ENCODE peak calls at places on chromosome 17, in six cellular contexts. E, R, U, L, B and H are unnamed samples.

GRCh38 chr17:21193031-21193430 is 20.9 kb downstream of the TMEM11 start:
- DNase-seq in L (no peak), E (no peak), U (no peak), B (no peak), R (no peak), H (no peak)

GRCh38 chr17:202501-202951 is 21.1 kb upstream of the DOC2B start:
- DNase-seq in L (no peak), E (no peak), U (no peak), R (no peak), B (no peak), H (no peak)

GRCh38 chr17:38451030-38451839 is 23.0 kb downstream of the ARHGAP23 start:
- DNase-seq in R (peak), L (peak), U (peak), E (no peak), B (no peak), H (no peak)

GRCh38 chr17:62629556-62630364 is 2.3 kb downstream of the MRC2 start:
- DNase-seq in R (no peak), L (no peak), U (no peak), E (no peak), B (no peak), H (peak)

GRCh38 chr17:67056746-67057490 is 12.6 kb downstream of the CACNG1 start:
- DNase-seq in R (no peak), E (no peak), U (no peak), L (peak), B (no peak), H (peak)

GRCh38 chr17:61009619-61010018 is 332.0 kb downstream of the BCAS3 start:
- DNase-seq in L (no peak), E (peak), B (no peak), U (no peak), R (peak), H (no peak)

GRCh38 chr17:48457080-48457836 is 27.2 kb upstream of the SKAP1 start:
- DNase-seq in E (no peak), U (peak), B (peak), R (peak), L (peak), H (peak)

GRCh38 chr17:54426287-54426886 is 474.3 kb upstream of the TOM1L1 start:
- DNase-seq in B (no peak), L (no peak), U (peak), E (no peak), R (no peak), H (peak)

GRCh38 chr17:63954402-63955063 is 18.2 kb downstream of the SCN4A start:
- DNase-seq in R (no peak), E (no peak), U (no peak), B (no peak), L (no peak), H (peak)

GRCh38 chr17:15453246-15453645 is 14.2 kb downstream of the CDRT4 start:
- DNase-seq in R (peak), L (no peak), B (no peak), E (no peak), U (no peak), H (no peak)

GRCh38 chr17:4902540-4902939 is 358 bp downstream of the CHRNE start:
- DNase-seq in L (no peak), R (no peak), U (no peak), B (no peak), E (no peak), H (peak)

GRCh38 chr17:43626066-43626465 is 35.7 kb downstream of the MEOX1 start:
- DNase-seq in R (no peak), E (no peak), U (no peak), B (no peak), L (no peak), H (no peak)

GRCh38 chr17:8939496-8940334 is 25.8 kb downstream of the PIK3R5 start:
- DNase-seq in U (no peak), L (no peak), E (peak), R (no peak), B (no peak), H (no peak)

GRCh38 chr17:37043201-37043600 is 94.4 kb downstream of the AATF start:
- DNase-seq in B (no peak), E (no peak), R (peak), L (peak), U (peak), H (no peak)

GRCh38 chr17:48528153-48528912 is 2.5 kb downstream of the HOXB1 start:
- DNase-seq in L (no peak), E (no peak), B (peak), R (no peak), U (no peak), H (no peak)

GRCh38 chr17:1588781-1589585 is 26.4 kb upstream of the PITPNA start:
- DNase-seq in L (no peak), E (no peak), B (no peak), R (no peak), U (no peak), H (no peak)

GRCh38 chr17:81043725-81044427 is 8.9 kb downstream of the BAIAP2 start:
- DNase-seq in B (no peak), E (no peak), R (no peak), U (peak), L (no peak), H (peak)

GRCh38 chr17:71338396-71338795 is 782.4 kb upstream of the SOX9 start:
- DNase-seq in B (no peak), E (no peak), U (no peak), R (peak), L (no peak), H (no peak)

GRCh38 chr17:34241062-34241461 is 14.0 kb upstream of the CCL2 start:
- DNase-seq in R (peak), B (no peak), L (no peak), U (no peak), E (no peak), H (peak)

GRCh38 chr17:16040710-16041251 is 41.2 kb downstream of the TTC19 start:
- DNase-seq in U (peak), L (no peak), R (peak), E (no peak), B (no peak), H (no peak)

GRCh38 chr17:66915204-66915611 is 49.3 kb upstream of the CACNG4 start:
- DNase-seq in L (no peak), U (peak), R (no peak), B (no peak), E (no peak), H (peak)

GRCh38 chr17:45149037-45149668 is 878 bp downstream of the HEXIM1 start:
- DNase-seq in B (peak), U (peak), R (peak), L (peak), E (no peak), H (peak)
- H3K9ac ChIP-seq in B (peak), U (peak), R (peak), L (peak), E (peak), H (peak)

GRCh38 chr17:76394166-76394565 is 9.8 kb downstream of the SPHK1 start:
- DNase-seq in R (no peak), B (no peak), L (no peak), E (no peak), U (no peak), H (no peak)
- TF ChIP-seq USF2 in R (no peak), B (no peak), L (no peak), E (no peak), U (no peak), H (no peak)

GRCh38 chr17:40087903-40088718 is 12.3 kb downstream of the NR1D1 start:
- DNase-seq in R (no peak), U (no peak), B (no peak), E (no peak), L (no peak), H (no peak)

GRCh38 chr17:40087049-40087794 is 13.2 kb downstream of the NR1D1 start:
- DNase-seq in U (no peak), B (no peak), L (no peak), R (no peak), E (no peak), H (no peak)

GRCh38 chr17:40084477-40084876 is 15.9 kb downstream of the NR1D1 start:
- DNase-seq in L (no peak), R (no peak), U (no peak), E (no peak), B (no peak), H (no peak)

GRCh38 chr17:40089085-40089895 is 11.1 kb downstream of the NR1D1 start:
- DNase-seq in U (no peak), L (no peak), E (no peak), R (no peak), B (no peak), H (no peak)

GRCh38 chr17:40086150-40087044 is 14.0 kb downstream of the NR1D1 start:
- DNase-seq in L (peak), U (peak), E (no peak), R (no peak), B (peak), H (peak)
- H3K9ac ChIP-seq in L (no peak), U (no peak), E (no peak), R (no peak), B (no peak), H (no peak)

DNA sequence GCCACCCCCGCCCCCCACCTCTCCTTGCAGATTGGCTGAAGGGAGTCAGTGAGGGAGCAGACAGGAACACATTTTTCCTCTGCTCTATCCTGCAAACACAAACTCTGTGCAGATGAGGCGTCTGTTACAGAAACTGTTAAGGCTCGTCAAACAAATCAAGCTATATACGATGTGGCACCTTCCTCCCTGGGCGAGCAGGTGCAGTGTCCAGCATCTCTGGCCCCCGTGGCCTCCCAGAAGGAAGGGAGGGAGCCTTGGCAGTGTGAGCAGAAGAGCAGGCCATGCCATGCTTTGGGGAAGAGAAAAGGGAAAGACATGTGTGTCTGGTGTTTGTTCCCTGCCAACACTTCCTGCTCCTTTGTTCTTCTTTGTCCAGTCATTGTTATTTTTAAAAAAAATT is 267.8 kb downstream of the UTP18 start:
- DNase-seq in L (no peak), R (no peak), U (no peak), B (no peak), E (no peak), H (no peak)
- TF ChIP-seq USF2 in L (no peak), R (no peak), U (no peak), B (no peak), E (no peak), H (no peak)

DNA sequence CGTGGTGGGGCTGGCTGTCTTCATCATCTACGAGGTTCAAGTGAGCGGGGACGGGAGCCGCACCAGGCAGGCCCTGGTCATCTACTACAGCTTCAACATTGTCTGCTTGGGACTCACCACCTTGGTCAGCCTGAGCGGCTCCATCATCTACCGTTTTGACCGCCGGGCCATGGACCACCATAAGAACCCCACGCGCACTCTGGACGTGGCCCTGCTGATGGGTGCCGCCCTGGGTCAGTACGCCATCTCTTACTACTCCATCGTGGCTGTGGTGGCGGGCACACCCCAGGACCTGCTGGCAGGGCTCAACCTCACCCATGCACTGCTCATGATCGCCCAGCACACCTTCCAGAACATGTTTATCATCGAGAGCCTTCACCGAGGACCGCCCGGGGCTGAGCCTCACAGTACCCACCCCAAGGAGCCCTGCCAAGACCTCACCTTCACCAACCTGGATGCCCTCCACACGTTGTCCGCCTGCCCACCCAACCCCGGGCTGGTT is 5.1 kb upstream of the OTOP3 start:
- DNase-seq in R (no peak), E (no peak), U (no peak), B (no peak), L (no peak), H (no peak)
- H3K9ac ChIP-seq in R (no peak), E (no peak), U (no peak), B (no peak), L (no peak), H (no peak)

DNA sequence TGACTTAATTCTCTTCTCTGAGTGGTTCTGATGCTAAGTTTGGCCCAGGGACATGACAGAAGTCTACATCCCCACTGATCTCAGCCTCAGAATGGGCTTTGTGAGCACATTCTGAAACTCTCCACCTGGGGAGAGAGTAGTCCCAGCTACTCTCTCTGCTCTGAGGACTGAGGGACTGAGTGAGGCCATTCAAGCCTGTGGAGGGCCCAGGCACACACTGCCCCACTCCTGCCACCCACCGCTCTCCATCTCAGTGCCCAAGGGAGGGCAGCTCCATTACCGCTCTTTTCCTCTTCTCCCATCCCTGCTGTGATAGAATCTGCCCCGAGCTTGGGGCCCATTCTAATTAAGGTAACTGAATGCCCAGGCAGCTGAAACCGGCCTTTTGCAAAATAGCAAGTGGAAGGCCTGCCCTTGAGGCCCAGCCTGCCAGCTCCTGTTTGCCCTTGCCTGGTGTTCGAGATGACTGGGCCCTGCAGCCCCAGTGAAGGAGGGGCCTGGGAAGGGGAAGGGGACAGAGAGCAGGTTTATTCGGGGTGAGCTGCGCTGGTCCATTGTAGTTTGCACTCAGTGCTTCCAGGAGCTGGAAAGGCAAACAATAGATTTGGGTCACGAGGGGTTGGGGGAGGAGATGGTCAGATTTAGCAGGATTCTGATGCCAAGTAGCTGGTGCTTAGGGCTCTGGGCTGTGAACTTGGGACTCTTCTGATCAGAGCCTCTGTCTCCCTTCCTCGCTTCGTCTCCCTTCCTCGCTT is 76.2 kb downstream of the RAB11FIP4 start:
- DNase-seq in R (no peak), L (peak), U (peak), E (no peak), B (no peak), H (peak)
- TF ChIP-seq USF2 in R (no peak), L (peak), U (no peak), E (no peak), B (no peak), H (no peak)

DNA sequence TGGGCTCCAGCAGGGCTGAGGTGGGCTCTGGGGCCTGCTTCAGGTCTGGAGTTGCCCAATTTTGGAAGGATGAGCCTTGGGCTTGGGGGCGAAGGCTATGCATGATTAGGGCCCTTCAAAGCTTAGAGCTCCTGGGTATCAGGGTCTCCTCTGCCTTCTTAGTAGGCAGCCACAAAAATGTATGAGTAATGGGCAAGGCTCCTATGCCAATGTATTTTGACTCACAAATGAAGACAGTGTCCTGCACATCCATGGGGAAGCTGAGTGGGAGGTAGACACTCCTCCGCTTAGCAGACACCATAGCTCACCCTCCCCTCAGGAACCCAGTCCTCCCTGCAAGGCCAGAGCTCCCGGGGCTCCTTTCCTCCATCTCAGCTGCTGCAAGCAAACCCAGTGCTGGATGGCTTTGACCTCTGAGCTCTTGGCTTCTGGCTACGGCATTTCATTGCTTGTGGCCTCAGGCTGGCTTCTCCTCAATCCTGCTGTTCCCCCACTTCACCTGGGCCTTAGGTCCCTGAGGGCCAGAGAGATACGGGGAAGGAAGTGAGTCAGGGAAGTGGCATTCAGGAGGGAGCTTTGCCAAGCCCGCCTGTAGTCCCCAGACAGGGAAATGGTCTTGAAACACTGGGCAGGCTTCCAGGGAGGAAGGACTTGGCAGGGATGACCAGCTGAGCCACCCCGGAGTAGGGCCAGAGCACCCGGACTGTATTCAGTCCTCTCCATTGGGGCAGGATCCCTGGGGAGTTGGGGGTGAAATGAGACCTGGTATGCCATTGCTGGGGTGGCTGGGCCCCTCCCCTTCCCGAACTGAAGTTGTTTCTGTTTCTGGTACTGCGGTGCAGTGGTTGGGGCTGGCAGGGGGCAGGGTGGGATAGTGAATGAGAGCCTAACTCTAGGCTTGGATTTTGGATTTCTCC is 4.4 kb downstream of the ABCC3 start:
- DNase-seq in U (peak), B (no peak), E (no peak), L (no peak), R (peak), H (peak)
- H3K9ac ChIP-seq in U (peak), B (no peak), E (no peak), L (no peak), R (no peak), H (peak)

GRCh38 chr17:12040478-12040877 is 19.8 kb downstream of the MAP2K4 start:
- DNase-seq in E (no peak), R (peak), U (no peak), B (no peak), L (no peak), H (no peak)

GRCh38 chr17:12037970-12038369 is 17.3 kb downstream of the MAP2K4 start:
- DNase-seq in L (no peak), B (no peak), R (no peak), U (no peak), E (no peak), H (no peak)

GRCh38 chr17:12046786-12047185 is 26.1 kb downstream of the MAP2K4 start:
- DNase-seq in B (no peak), L (no peak), R (no peak), E (no peak), U (no peak), H (no peak)

GRCh38 chr17:12043702-12044101 is 23.0 kb downstream of the MAP2K4 start:
- DNase-seq in L (no peak), B (no peak), U (no peak), E (no peak), R (no peak), H (no peak)

GRCh38 chr17:12041316-12041715 is 20.6 kb downstream of the MAP2K4 start:
- DNase-seq in L (no peak), B (no peak), U (no peak), E (no peak), R (peak), H (no peak)
- TF ChIP-seq USF2 in L (no peak), B (no peak), U (no peak), E (no peak), R (no peak), H (no peak)

GRCh38 chr17:57021226-57021940 is 43.5 kb downstream of the SCPEP1 start:
- DNase-seq in R (no peak), E (no peak), B (no peak), U (no peak), L (no peak), H (no peak)

GRCh38 chr17:57017625-57018024 is 39.7 kb downstream of the SCPEP1 start:
- DNase-seq in R (no peak), U (no peak), L (no peak), B (no peak), E (no peak), H (no peak)

GRCh38 chr17:57016066-57016763 is 38.3 kb downstream of the SCPEP1 start:
- DNase-seq in B (no peak), E (no peak), U (no peak), R (no peak), L (no peak), H (no peak)

GRCh38 chr17:57020208-57020607 is 42.3 kb downstream of the SCPEP1 start:
- DNase-seq in L (no peak), U (no peak), B (no peak), E (no peak), R (no peak), H (no peak)

DNA sequence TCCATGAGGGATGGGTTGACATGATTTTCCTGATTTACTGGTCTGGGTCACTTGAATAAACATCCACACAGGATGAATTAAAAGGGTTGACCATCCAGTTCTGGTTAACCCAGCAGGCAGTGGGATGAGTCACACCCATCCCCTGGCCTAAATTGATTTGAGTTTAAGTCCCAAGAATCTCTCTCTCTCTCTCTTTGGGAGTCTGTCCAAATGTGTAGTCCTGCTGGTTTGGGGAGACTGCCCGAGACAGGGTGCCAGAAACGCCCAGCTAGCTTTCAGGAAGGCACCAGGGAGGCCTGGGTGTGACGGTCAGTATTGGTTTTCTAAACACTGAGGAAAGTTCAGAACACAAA is 38.8 kb downstream of the SCPEP1 start:
- DNase-seq in U (no peak), L (no peak), B (no peak), E (no peak), R (peak), H (no peak)
- H3K9ac ChIP-seq in U (no peak), L (no peak), B (no peak), E (no peak), R (no peak), H (no peak)